ENCODE peak calls at places on chromosome 9, in six cellular contexts. V, D, T, K, W and H are unnamed samples.

GRCh38 chr9:123940721-123941534 is 11.0 kb upstream of the DENND1A start:
- DNase-seq in V (no peak), D (no peak), T (no peak), K (no peak), W (no peak), H (no peak)

GRCh38 chr9:76688471-76689238 is 75.6 kb upstream of the PCA3 start:
- DNase-seq in V (no peak), D (no peak), T (no peak), K (no peak), W (no peak), H (peak; percentile 50)

GRCh38 chr9:113985968-113986585 is 92.0 kb downstream of the AMBP start:
- DNase-seq in V (no peak), D (no peak), T (no peak), K (no peak), W (no peak), H (no peak)

GRCh38 chr9:112000743-112001142 is 104.1 kb downstream of the UGCG start:
- DNase-seq in V (no peak), D (no peak), T (no peak), K (no peak), W (no peak), H (no peak)

GRCh38 chr9:121075251-121076036 is 689 bp downstream of the CNTRL start:
- DNase-seq in V (no peak), D (no peak), T (no peak), K (no peak), W (peak; percentile 89), H (peak; percentile 26)

GRCh38 chr9:30799527-30800101 is 1584.8 kb upstream of the ACO1 start:
- DNase-seq in V (no peak), D (no peak), T (no peak), K (no peak), W (no peak), H (no peak)

GRCh38 chr9:134432471-134432870 is 106.2 kb downstream of the RXRA start:
- DNase-seq in V (no peak), D (no peak), T (no peak), K (no peak), W (no peak), H (no peak)

GRCh38 chr9:83304686-83305085 is 233.5 kb downstream of the FRMD3 start:
- DNase-seq in V (no peak), D (no peak), T (no peak), K (no peak), W (no peak), H (peak; percentile 91)

GRCh38 chr9:93087971-93088655 is 7.9 kb upstream of the CARD19 start:
- DNase-seq in V (no peak), D (no peak), T (no peak), K (no peak), W (no peak), H (no peak)

GRCh38 chr9:125106285-125106893 is 36.9 kb downstream of the SCAI start:
- DNase-seq in V (no peak), D (no peak), T (no peak), K (no peak), W (no peak), H (peak; percentile 81)

GRCh38 chr9:14226855-14227532 is 86.9 kb downstream of the NFIB start:
- DNase-seq in V (no peak), D (no peak), T (no peak), K (no peak), W (no peak), H (no peak)

GRCh38 chr9:101569736-101570501 is 24.9 kb downstream of the PPP3R2 start:
- DNase-seq in V (no peak), D (peak; percentile 12), T (no peak), K (no peak), W (no peak), H (peak; percentile 12)

GRCh38 chr9:37966443-37967271 is 62.7 kb upstream of the SLC25A51 start:
- DNase-seq in V (no peak), D (no peak), T (no peak), K (no peak), W (no peak), H (no peak)

GRCh38 chr9:16138961-16139441 is 586.2 kb downstream of the CCDC171 start:
- DNase-seq in V (no peak), D (no peak), T (no peak), K (no peak), W (no peak), H (peak; percentile 75)

GRCh38 chr9:12955510-12956163 is 180.8 kb downstream of the LURAP1L start:
- DNase-seq in V (no peak), D (no peak), T (no peak), K (no peak), W (no peak), H (no peak)

GRCh38 chr9:110065527-110065926 is 142.4 kb downstream of the C9orf152 start:
- DNase-seq in V (no peak), D (no peak), T (no peak), K (no peak), W (peak; percentile 70), H (peak; percentile 63)

GRCh38 chr9:38621434-38622082 is 1.2 kb upstream of the ANKRD18A start:
- DNase-seq in V (peak; percentile 30), D (peak; percentile 26), T (no peak), K (peak; percentile 23), W (no peak), H (no peak)

GRCh38 chr9:110752766-110753165 is 84.2 kb downstream of the MUSK start:
- DNase-seq in V (no peak), D (no peak), T (peak; percentile 64), K (no peak), W (peak; percentile 14), H (peak; percentile 94)

GRCh38 chr9:135566552-135566951 is 5.0 kb downstream of the PAEP start:
- DNase-seq in V (no peak), D (no peak), T (no peak), K (no peak), W (no peak), H (no peak)

GRCh38 chr9:70924905-70925547 is 196.4 kb downstream of the TRPM3 start:
- DNase-seq in V (peak; percentile 26), D (no peak), T (peak; percentile 48), K (no peak), W (peak; percentile 60), H (peak; percentile 94)